ENCODE peak calls at places on chromosomes 3 and 15, in four cellular contexts. One of them, this sample, is unnamed. For H3K36me3, the result is how much of the 10 kb centered on the place peaks cover.

GRCh38 chr3:107676469-107677309 is 153.9 kb downstream of the BBX start:
- DNase-seq in breast epithelium: no peak
- DNase-seq in uterus: no peak
- DNase-seq in IMR-90: peak
- DNase-seq in this sample: no peak

GRCh38 chr3:35946121-35946856 is 307.0 kb downstream of the ARPP21 start:
- DNase-seq in breast epithelium: no peak
- DNase-seq in uterus: no peak
- DNase-seq in IMR-90: peak
- DNase-seq in this sample: peak

GRCh38 chr3:126358816-126359181 is 1.6 kb upstream of the KLF15 start:
- DNase-seq in breast epithelium: no peak
- DNase-seq in uterus: no peak
- DNase-seq in IMR-90: no peak
- DNase-seq in this sample: no peak

GRCh38 chr3:120425877-120426276 is 24.9 kb downstream of the FSTL1 start:
- DNase-seq in breast epithelium: no peak
- DNase-seq in uterus: peak
- DNase-seq in IMR-90: peak
- DNase-seq in this sample: no peak

GRCh38 chr15:41936155-41936554 is 36.2 kb downstream of the EHD4 start:
- DNase-seq in breast epithelium: no peak
- DNase-seq in uterus: no peak
- DNase-seq in IMR-90: no peak
- DNase-seq in this sample: no peak

GRCh38 chr15:88187195-88187594 is 69.3 kb downstream of the NTRK3 start:
- DNase-seq in breast epithelium: no peak
- DNase-seq in uterus: no peak
- DNase-seq in IMR-90: no peak
- DNase-seq in this sample: no peak

GRCh38 chr15:61831505-61831921 is 228.7 kb downstream of the VPS13C start:
- DNase-seq in breast epithelium: no peak
- DNase-seq in uterus: no peak
- DNase-seq in IMR-90: no peak
- DNase-seq in this sample: no peak

GRCh38 chr3:138241061-138241460 is 54.0 kb downstream of the ARMC8 start:
- DNase-seq in breast epithelium: no peak
- DNase-seq in uterus: no peak
- DNase-seq in IMR-90: peak
- DNase-seq in this sample: no peak

GRCh38 chr3:169699536-169700050 is 36.1 kb upstream of the MECOM start:
- DNase-seq in breast epithelium: peak
- DNase-seq in uterus: peak
- DNase-seq in IMR-90: peak
- DNase-seq in this sample: no peak

GRCh38 chr15:23910030-23910429 is 222.9 kb upstream of the NDN start:
- DNase-seq in breast epithelium: no peak
- DNase-seq in uterus: no peak
- DNase-seq in IMR-90: no peak
- DNase-seq in this sample: no peak

GRCh38 chr3:32467333-32468070 is 35.1 kb downstream of the CMTM6 start:
- DNase-seq in breast epithelium: peak
- DNase-seq in uterus: peak
- DNase-seq in IMR-90: peak
- DNase-seq in this sample: peak

GRCh38 chr3:190225186-190225692 is 97.0 kb downstream of the CLDN1 start:
- DNase-seq in breast epithelium: no peak
- DNase-seq in uterus: no peak
- DNase-seq in IMR-90: peak
- DNase-seq in this sample: no peak

GRCh38 chr3:106217745-106218144 is 348.9 kb upstream of the CBLB start:
- DNase-seq in breast epithelium: no peak
- DNase-seq in uterus: no peak
- DNase-seq in IMR-90: no peak
- DNase-seq in this sample: no peak

GRCh38 chr3:154059798-154060197 is 61.4 kb upstream of the ARHGEF26 start:
- DNase-seq in breast epithelium: no peak
- DNase-seq in uterus: no peak
- DNase-seq in IMR-90: no peak
- DNase-seq in this sample: no peak

GRCh38 chr3:13581485-13582365 is 32.8 kb downstream of the FBLN2 start:
- DNase-seq in breast epithelium: no peak
- DNase-seq in uterus: no peak
- DNase-seq in IMR-90: no peak
- DNase-seq in this sample: no peak

GRCh38 chr3:191263850-191264249 is 64.8 kb downstream of the OSTN start:
- DNase-seq in breast epithelium: no peak
- DNase-seq in uterus: no peak
- DNase-seq in IMR-90: no peak
- DNase-seq in this sample: no peak

GRCh38 chr3:53045784-53046170 is at the start of gene SFMBT1:
- DNase-seq in breast epithelium: no peak
- DNase-seq in uterus: peak
- DNase-seq in IMR-90: peak
- DNase-seq in this sample: no peak

GRCh38 chr3:132134611-132135010 is 99.8 kb upstream of the CPNE4 start:
- DNase-seq in breast epithelium: no peak
- DNase-seq in uterus: no peak
- DNase-seq in IMR-90: peak
- DNase-seq in this sample: no peak

GRCh38 chr15:78204351-78205309 is 29.7 kb downstream of the ACSBG1 start:
- DNase-seq in breast epithelium: no peak
- DNase-seq in uterus: no peak
- DNase-seq in IMR-90: no peak
- DNase-seq in this sample: no peak

GRCh38 chr3:106560451-106560966 is 691.7 kb upstream of the CBLB start:
- DNase-seq in breast epithelium: no peak
- DNase-seq in uterus: no peak
- DNase-seq in IMR-90: peak
- DNase-seq in this sample: no peak

GRCh38 chr3:69740103-69741021 is 1.1 kb downstream of the MITF start:
- DNase-seq in breast epithelium: peak
- DNase-seq in uterus: peak
- DNase-seq in IMR-90: no peak
- DNase-seq in this sample: no peak

GRCh38 chr3:151896662-151897012 is 23.2 kb downstream of the SUCNR1 start:
- DNase-seq in breast epithelium: no peak
- DNase-seq in uterus: no peak
- DNase-seq in IMR-90: no peak
- DNase-seq in this sample: no peak

GRCh38 chr3:128071771-128072453 is 19.7 kb downstream of the SEC61A1 start:
- DNase-seq in breast epithelium: no peak
- DNase-seq in uterus: no peak
- DNase-seq in IMR-90: no peak
- DNase-seq in this sample: no peak

GRCh38 chr3:4474683-4475490 is 7.8 kb upstream of the SUMF1 start:
- DNase-seq in breast epithelium: no peak
- DNase-seq in uterus: no peak
- DNase-seq in IMR-90: peak
- DNase-seq in this sample: no peak

GRCh38 chr3:150265305-150265704 is 142.8 kb upstream of the TSC22D2 start:
- DNase-seq in breast epithelium: no peak
- DNase-seq in uterus: no peak
- DNase-seq in IMR-90: no peak
- DNase-seq in this sample: no peak

GRCh38 chr3:129632556-129632955 is 26.1 kb upstream of the PLXND1 start:
- DNase-seq in breast epithelium: no peak
- DNase-seq in uterus: no peak
- DNase-seq in IMR-90: no peak
- DNase-seq in this sample: no peak

GRCh38 chr15:73146419-73146818 is 94.2 kb downstream of the NEO1 start:
- DNase-seq in breast epithelium: no peak
- DNase-seq in uterus: no peak
- DNase-seq in IMR-90: no peak
- DNase-seq in this sample: no peak

GRCh38 chr15:89356634-89357298 is 22.1 kb upstream of the POLG start:
- DNase-seq in breast epithelium: no peak
- DNase-seq in uterus: no peak
- DNase-seq in IMR-90: no peak
- DNase-seq in this sample: no peak

GRCh38 chr3:51718547-51719412 is 11.9 kb downstream of the GRM2 start:
- DNase-seq in breast epithelium: no peak
- DNase-seq in uterus: no peak
- DNase-seq in IMR-90: peak
- DNase-seq in this sample: peak

GRCh38 chr3:17539436-17539835 is 203.0 kb downstream of the TBC1D5 start:
- DNase-seq in breast epithelium: no peak
- DNase-seq in uterus: no peak
- DNase-seq in IMR-90: no peak
- DNase-seq in this sample: peak

GRCh38 chr3:30605706-30606300 is 598 bp upstream of the TGFBR2 start:
- DNase-seq in breast epithelium: no peak
- DNase-seq in uterus: no peak
- DNase-seq in IMR-90: no peak
- DNase-seq in this sample: no peak

GRCh38 chr15:62125763-62126162 is 39.3 kb downstream of the C2CD4B start:
- DNase-seq in breast epithelium: no peak
- DNase-seq in uterus: no peak
- DNase-seq in IMR-90: peak
- DNase-seq in this sample: no peak

GRCh38 chr15:100869151-100869999 is 10.3 kb upstream of the ALDH1A3 start:
- DNase-seq in breast epithelium: no peak
- DNase-seq in uterus: no peak
- DNase-seq in IMR-90: no peak
- DNase-seq in this sample: no peak

GRCh38 chr3:191775451-191776233 is 314.7 kb downstream of the PYDC2 start:
- DNase-seq in breast epithelium: no peak
- DNase-seq in uterus: no peak
- DNase-seq in IMR-90: no peak
- DNase-seq in this sample: no peak

DNA sequence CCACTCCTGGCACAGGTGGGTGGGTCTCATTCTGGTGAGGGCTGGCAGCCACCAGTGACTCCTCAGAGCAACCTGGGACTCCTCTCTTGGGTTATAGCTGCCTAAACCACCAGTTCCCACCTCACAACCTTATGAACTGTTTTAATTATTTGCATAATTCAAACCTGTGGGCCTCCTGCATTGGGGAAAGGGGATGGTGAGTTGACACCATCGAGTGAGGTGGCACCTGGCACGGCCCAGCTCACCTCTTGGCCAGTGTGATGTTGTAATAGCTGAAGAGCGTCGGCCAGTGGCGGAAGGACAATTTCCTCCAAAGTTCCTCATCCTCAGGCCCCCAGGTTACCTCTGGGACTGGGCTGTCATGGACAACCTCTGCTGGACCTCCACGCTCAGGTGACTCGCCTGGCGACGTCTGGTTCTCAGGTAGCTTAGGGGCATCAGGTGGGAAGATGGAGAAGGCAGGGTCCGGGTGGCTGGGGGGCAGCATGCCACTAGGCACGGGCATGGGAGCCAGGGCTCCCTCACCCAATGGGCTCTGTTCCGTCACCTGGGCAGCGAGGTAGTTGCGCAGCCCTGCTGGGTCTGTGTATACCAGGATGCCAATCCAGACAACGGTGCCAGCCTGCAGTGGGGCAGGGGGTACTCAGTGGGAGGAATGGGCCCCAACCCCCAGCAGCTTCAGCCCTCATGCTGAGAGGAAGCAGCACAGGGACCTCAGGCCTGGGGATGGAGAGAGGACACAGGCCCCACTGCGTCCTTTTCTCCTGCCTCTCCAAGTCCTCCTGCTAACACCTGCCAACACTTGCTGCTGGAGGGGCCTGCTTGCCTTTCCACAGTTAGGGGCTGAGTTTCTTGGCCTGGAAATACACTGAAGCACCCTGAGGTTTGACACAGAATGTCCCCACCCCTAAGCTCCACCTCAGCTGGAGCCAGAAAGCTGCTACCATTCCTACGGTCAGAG is 38.5 kb downstream of the PTPN23 start:
- DNase-seq in breast epithelium: no peak
- DNase-seq in uterus: no peak
- DNase-seq in IMR-90: no peak
- DNase-seq in this sample: no peak
- H3K36me3 ChIP-seq in breast epithelium: under half
- H3K36me3 ChIP-seq in uterus: under half
- H3K36me3 ChIP-seq in IMR-90: under half
- H3K36me3 ChIP-seq in this sample: half or more

GRCh38 chr15:91867581-91868026 is 14.1 kb downstream of the SLCO3A1 start:
- DNase-seq in breast epithelium: peak
- DNase-seq in uterus: peak
- DNase-seq in IMR-90: peak
- DNase-seq in this sample: no peak
- H3K4me3 ChIP-seq in breast epithelium: peak
- H3K4me3 ChIP-seq in uterus: no peak
- H3K4me3 ChIP-seq in IMR-90: no peak
- H3K4me3 ChIP-seq in this sample: no peak

GRCh38 chr15:38680780-38681179 is 116.2 kb upstream of the RASGRP1 start:
- DNase-seq in breast epithelium: no peak
- DNase-seq in uterus: no peak
- DNase-seq in IMR-90: no peak
- DNase-seq in this sample: no peak
- H3K36me3 ChIP-seq in breast epithelium: under half
- H3K36me3 ChIP-seq in uterus: under half
- H3K36me3 ChIP-seq in IMR-90: under half
- H3K36me3 ChIP-seq in this sample: under half

GRCh38 chr15:90956551-90957104 is 1.9 kb downstream of the RCCD1 start:
- DNase-seq in breast epithelium: peak
- DNase-seq in uterus: peak
- DNase-seq in IMR-90: peak
- DNase-seq in this sample: peak

GRCh38 chr15:90953947-90954711 is 555 bp upstream of the RCCD1 start:
- DNase-seq in breast epithelium: no peak
- DNase-seq in uterus: no peak
- DNase-seq in IMR-90: no peak
- DNase-seq in this sample: no peak

GRCh38 chr15:90957105-90957790 is 2.6 kb downstream of the RCCD1 start:
- DNase-seq in breast epithelium: peak
- DNase-seq in uterus: no peak
- DNase-seq in IMR-90: peak
- DNase-seq in this sample: no peak

GRCh38 chr15:90954712-90955671 is at the start of gene RCCD1:
- DNase-seq in breast epithelium: peak
- DNase-seq in uterus: peak
- DNase-seq in IMR-90: peak
- DNase-seq in this sample: peak

DNA sequence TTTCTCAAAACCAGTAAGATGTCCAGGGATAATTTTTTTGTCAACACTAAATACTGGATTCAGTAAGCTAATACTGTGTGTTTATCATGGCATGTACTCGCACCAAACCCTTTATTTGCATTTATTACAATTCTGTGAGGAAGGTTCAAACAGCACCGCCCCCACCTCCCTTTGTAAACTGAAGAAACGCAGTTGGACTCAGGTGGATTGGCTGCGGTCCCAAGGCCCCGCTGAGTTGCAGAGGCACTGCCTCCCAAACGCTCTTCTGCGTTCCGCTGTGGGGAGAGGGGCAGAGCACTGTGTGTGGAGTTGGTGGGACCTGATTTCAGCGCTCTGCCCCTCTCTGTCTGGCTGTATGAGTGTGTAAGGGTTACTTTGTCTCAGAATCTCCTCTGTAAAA is 1.2 kb downstream of the RCCD1 start:
- DNase-seq in breast epithelium: no peak
- DNase-seq in uterus: no peak
- DNase-seq in IMR-90: no peak
- DNase-seq in this sample: no peak
- H3K4me3 ChIP-seq in breast epithelium: no peak
- H3K4me3 ChIP-seq in uterus: no peak
- H3K4me3 ChIP-seq in IMR-90: no peak
- H3K4me3 ChIP-seq in this sample: peak

This sample was measured in NT2/D1.